ENCODE peak calls at places on chromosomes 13 and 19, in ten cellular contexts. U is ovary; W is kidney epithelial cell; Y is AG20443; P is AG08395; F is activated T-helper 1 cell treated with anti-CD3 and anti-CD28 coated beads, Interleukin-2, amount 50 U/mL, for 16 hours; C is stimulated activated naive B cell treated with anti-CD40 and anti-IgM and Interleukin-4, amounts not matched to agents 10 μg/mL and 1 μg/mL and 100 μg/mL, for 72 hours; R is activated naive CD4-positive, alpha-beta T cell treated with Interleukin-2 at 50 U/mL for 16 hours; S is effector memory CD4-positive, alpha-beta T cell; V is dermis microvascular lymphatic vessel endothelial cell. K is an unnamed sample.
A peak's percentile ranks its signal among the peaks of the same experiment; 100 is the strongest.

GRCh38 chr13:112931028-112931934 is 37.7 kb upstream of the MCF2L start:
- DNase-seq in U (no peak), W (peak; percentile 70), Y (peak; percentile 87), P (peak; percentile 86), F (no peak), C (no peak), R (no peak), S (no peak), V (peak; percentile 43), K (peak; percentile 88)

GRCh38 chr19:41851456-41851855 is 6.6 kb downstream of the DMRTC2 start:
- DNase-seq in U (no peak), W (no peak), Y (no peak), P (no peak), F (no peak), C (no peak), R (no peak), S (no peak), V (no peak), K (no peak)

GRCh38 chr19:41997851-41998229 is 3.8 kb upstream of the ATP1A3 start:
- DNase-seq in U (no peak), W (no peak), Y (no peak), P (no peak), F (no peak), C (peak; percentile 18), R (no peak), S (no peak), V (no peak), K (no peak)

GRCh38 chr19:49403404-49404187 is 15.5 kb downstream of the KASH5 start:
- DNase-seq in U (no peak), W (no peak), Y (no peak), P (no peak), F (no peak), C (peak; percentile 46), R (no peak), S (no peak), V (no peak), K (peak; percentile 83)

GRCh38 chr13:113926951-113927660 is 46.8 kb downstream of the C13orf46 start:
- DNase-seq in U (peak; percentile 7), W (no peak), Y (no peak), P (no peak), F (no peak), C (no peak), R (no peak), S (no peak), V (no peak), K (peak; percentile 40)

GRCh38 chr13:114134111-114134943 is 1.9 kb upstream of the RASA3 start:
- DNase-seq in U (no peak), W (no peak), Y (no peak), P (no peak), F (no peak), C (peak; percentile 42), R (no peak), S (no peak), V (no peak), K (no peak)

GRCh38 chr19:9645466-9645865 is 24.4 kb upstream of the ZNF561 start:
- DNase-seq in U (no peak), W (no peak), Y (no peak), P (no peak), F (no peak), C (no peak), R (no peak), S (no peak), V (no peak), K (no peak)

GRCh38 chr13:30679483-30680330 is 55.6 kb upstream of the ALOX5AP start:
- DNase-seq in U (no peak), W (no peak), Y (peak; percentile 56), P (peak; percentile 37), F (no peak), C (no peak), R (peak; percentile 9), S (peak; percentile 7), V (peak; percentile 35), K (peak; percentile 69)

GRCh38 chr13:35164324-35164932 is 222.4 kb downstream of the NBEA start:
- DNase-seq in U (no peak), W (no peak), Y (peak; percentile 34), P (peak; percentile 27), F (no peak), C (no peak), R (no peak), S (no peak), V (peak; percentile 25), K (no peak)

GRCh38 chr13:37701972-37702371 is 103.4 kb upstream of the POSTN start:
- DNase-seq in U (no peak), W (peak; percentile 87), Y (peak; percentile 84), P (peak; percentile 86), F (no peak), C (no peak), R (no peak), S (no peak), V (no peak), K (peak; percentile 61)

GRCh38 chr19:11446652-11447301 is 11.3 kb downstream of the PRKCSH start:
- DNase-seq in U (no peak), W (no peak), Y (peak; percentile 89), P (peak; percentile 81), F (no peak), C (peak; percentile 29), R (peak; percentile 41), S (peak; percentile 30), V (no peak), K (peak; percentile 74)

GRCh38 chr19:31312004-31312403 is 37.2 kb downstream of the TSHZ3 start:
- DNase-seq in U (no peak), W (no peak), Y (peak; percentile 87), P (peak; percentile 87), F (no peak), C (peak; percentile 8), R (peak; percentile 21), S (no peak), V (no peak), K (no peak)

GRCh38 chr19:3275068-3275582 is 50.7 kb downstream of the CELF5 start:
- DNase-seq in U (no peak), W (no peak), Y (no peak), P (no peak), F (no peak), C (peak; percentile 15), R (peak; percentile 32), S (no peak), V (no peak), K (no peak)

GRCh38 chr19:43354305-43354627 is 780 bp downstream of the CD177 start:
- DNase-seq in U (no peak), W (no peak), Y (no peak), P (no peak), F (no peak), C (no peak), R (no peak), S (no peak), V (no peak), K (peak; percentile 61)

GRCh38 chr19:3304871-3305423 is 61.4 kb upstream of the NFIC start:
- DNase-seq in U (peak; percentile 67), W (no peak), Y (peak; percentile 80), P (peak; percentile 74), F (peak; percentile 72), C (peak; percentile 69), R (peak; percentile 80), S (peak; percentile 64), V (peak; percentile 46), K (peak; percentile 80)

GRCh38 chr13:32538234-32538620 is 368 bp downstream of the N4BP2L2 start:
- DNase-seq in U (no peak), W (peak; percentile 19), Y (peak; percentile 56), P (peak; percentile 34), F (peak; percentile 32), C (no peak), R (no peak), S (no peak), V (peak; percentile 37), K (peak; percentile 64)

GRCh38 chr13:31987535-31988170 is 43.9 kb upstream of the FRY start:
- DNase-seq in U (no peak), W (no peak), Y (no peak), P (no peak), F (no peak), C (no peak), R (no peak), S (no peak), V (no peak), K (no peak)